ENCODE peak calls at places on chromosomes 13 and 19, in four cellular contexts. One of them, this sample, is unnamed.

GRCh38 chr13:110507678-110508381 is 53.7 kb downstream of the RAB20 start:
- DNase-seq in AG09309: no peak
- DNase-seq in uterus: no peak
- DNase-seq in lower leg skin: no peak
- DNase-seq in this sample: no peak

GRCh38 chr19:48511800-48512503 is at the start of gene LMTK3:
- DNase-seq in lower leg skin: no peak
- DNase-seq in AG09309: no peak
- DNase-seq in uterus: no peak
- DNase-seq in this sample: peak

GRCh38 chr19:2327773-2328400 is 499 bp downstream of the LSM7 start:
- DNase-seq in lower leg skin: no peak
- DNase-seq in AG09309: peak
- DNase-seq in uterus: no peak
- DNase-seq in this sample: peak

GRCh38 chr13:67119481-67119883 is 110.7 kb downstream of the PCDH9 start:
- DNase-seq in uterus: no peak
- DNase-seq in AG09309: peak
- DNase-seq in lower leg skin: no peak
- DNase-seq in this sample: no peak

GRCh38 chr19:40510526-40511115 is 43.8 kb downstream of the SPTBN4 start:
- DNase-seq in AG09309: no peak
- DNase-seq in uterus: no peak
- DNase-seq in lower leg skin: no peak
- DNase-seq in this sample: no peak

GRCh38 chr19:5694167-5694951 is 4.3 kb downstream of the RPL36 start:
- DNase-seq in AG09309: no peak
- DNase-seq in uterus: no peak
- DNase-seq in lower leg skin: peak
- DNase-seq in this sample: no peak

GRCh38 chr13:51747438-51748434 is 56.2 kb downstream of the DHRS12 start:
- DNase-seq in lower leg skin: no peak
- DNase-seq in AG09309: no peak
- DNase-seq in uterus: no peak
- DNase-seq in this sample: no peak

GRCh38 chr13:40165533-40165932 is 500.9 kb downstream of the FOXO1 start:
- DNase-seq in lower leg skin: no peak
- DNase-seq in uterus: no peak
- DNase-seq in AG09309: no peak
- DNase-seq in this sample: no peak

GRCh38 chr13:49082653-49083536 is 107.2 kb downstream of the FNDC3A start:
- DNase-seq in AG09309: peak
- DNase-seq in lower leg skin: no peak
- DNase-seq in uterus: no peak
- DNase-seq in this sample: no peak

GRCh38 chr19:16449330-16449961 is 22.3 kb downstream of the EPS15L1 start:
- DNase-seq in lower leg skin: no peak
- DNase-seq in AG09309: no peak
- DNase-seq in uterus: no peak
- DNase-seq in this sample: peak

GRCh38 chr19:48244289-48244688 is 11.4 kb downstream of the CARD8 start:
- DNase-seq in uterus: no peak
- DNase-seq in AG09309: no peak
- DNase-seq in lower leg skin: no peak
- DNase-seq in this sample: peak

DNA sequence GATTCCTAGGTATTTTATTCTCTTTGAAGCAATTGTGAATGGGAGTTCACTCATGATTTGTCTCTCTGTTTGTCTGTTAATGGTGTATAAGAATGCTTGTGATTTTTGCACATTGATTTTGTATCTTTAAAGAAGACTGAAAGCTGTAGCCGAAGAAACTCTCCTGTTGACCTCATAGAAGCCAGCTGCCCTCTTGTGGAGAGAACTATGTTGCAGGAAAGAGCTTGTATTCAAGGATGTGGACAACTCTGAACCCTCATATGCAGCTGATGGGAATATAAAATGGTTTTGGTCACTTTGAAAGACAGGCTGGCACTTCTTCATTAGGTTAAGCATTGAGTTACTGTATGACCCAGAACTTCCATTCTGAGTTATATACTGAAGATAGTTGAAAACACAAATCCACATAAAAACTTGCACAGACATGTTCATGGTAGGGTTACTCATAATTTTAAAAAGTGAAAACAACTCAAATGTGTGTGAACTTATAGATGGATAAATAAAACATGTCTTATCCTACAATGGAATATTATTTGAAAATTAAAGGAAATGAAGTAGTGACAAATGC is 65.8 kb upstream of the SLITRK6 start:
- DNase-seq in uterus: no peak
- DNase-seq in AG09309: no peak
- DNase-seq in lower leg skin: no peak
- DNase-seq in this sample: peak
- TF ChIP-seq CTCF in uterus: no peak
- TF ChIP-seq CTCF in AG09309: no peak
- TF ChIP-seq CTCF in lower leg skin: no peak
- TF ChIP-seq CTCF in this sample: peak

DNA sequence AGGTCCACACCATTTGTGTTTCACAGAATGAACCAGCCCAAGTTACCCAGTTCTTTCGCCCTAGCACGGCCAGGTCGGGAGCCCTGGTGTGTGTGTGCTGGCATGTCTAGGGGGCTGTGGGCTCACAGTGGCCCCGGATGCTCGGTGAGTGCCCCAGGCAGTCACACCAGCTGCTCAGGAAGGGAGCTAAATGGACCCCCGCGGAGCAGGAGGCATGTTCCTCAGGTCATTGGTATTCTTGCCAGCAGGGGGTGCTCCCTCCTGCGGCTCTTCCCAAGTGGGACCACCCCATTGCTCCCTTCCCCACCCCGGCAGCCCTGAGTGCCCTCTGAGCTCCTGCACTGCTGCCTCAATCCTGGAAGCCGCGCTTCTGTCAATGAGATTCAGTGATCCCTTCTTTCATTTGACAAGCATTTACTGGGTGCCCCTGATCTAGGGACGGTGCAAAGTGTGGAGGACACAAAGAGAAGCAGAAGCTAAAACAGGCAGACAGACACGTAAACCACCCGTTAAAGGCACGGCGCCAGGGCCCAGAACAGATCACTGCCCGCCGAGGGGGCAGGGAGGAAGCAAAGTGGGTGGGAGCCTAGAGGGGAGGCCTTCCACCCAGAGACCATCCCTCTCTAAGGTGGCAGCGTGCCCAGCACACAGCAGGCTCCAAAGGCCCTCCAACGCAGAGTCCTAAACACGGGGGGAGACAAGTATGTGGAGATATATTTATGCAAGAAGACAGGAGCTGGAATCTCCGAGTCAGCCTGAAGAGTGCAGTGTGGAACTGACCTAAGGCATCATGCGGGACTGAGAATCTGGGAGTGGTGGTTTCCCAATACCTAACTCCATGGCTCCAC is 5.2 kb upstream of the ADPRHL1 start:
- DNase-seq in uterus: peak
- DNase-seq in AG09309: no peak
- DNase-seq in lower leg skin: peak
- DNase-seq in this sample: peak
- TF ChIP-seq CTCF in uterus: peak
- TF ChIP-seq CTCF in AG09309: peak
- TF ChIP-seq CTCF in lower leg skin: no peak
- TF ChIP-seq CTCF in this sample: peak

GRCh38 chr19:57240311-57241090 is at the start of gene ZNF805:
- DNase-seq in lower leg skin: peak
- DNase-seq in AG09309: peak
- DNase-seq in uterus: peak
- DNase-seq in this sample: peak
- TF ChIP-seq CTCF in lower leg skin: no peak
- TF ChIP-seq CTCF in AG09309: no peak
- TF ChIP-seq CTCF in uterus: no peak
- TF ChIP-seq CTCF in this sample: no peak

GRCh38 chr13:25114220-25114619 is 18.3 kb downstream of the PABPC3 start:
- DNase-seq in AG09309: peak
- DNase-seq in uterus: peak
- DNase-seq in lower leg skin: peak
- DNase-seq in this sample: peak
- TF ChIP-seq CTCF in AG09309: peak
- TF ChIP-seq CTCF in uterus: peak
- TF ChIP-seq CTCF in lower leg skin: no peak
- TF ChIP-seq CTCF in this sample: peak

This sample was measured in NB4.